ENCODE peak calls at places on chromosomes 12 and 14, in five cellular contexts. U, V, Q, F and R are unnamed samples.

GRCh38 chr12:52566847-52567291 is 6.8 kb downstream of the KRT74 start:
- DNase-seq in F (no peak), V (no peak), U (no peak), Q (no peak), R (peak; percentile 28)

GRCh38 chr12:96811083-96811482 is 96.0 kb upstream of the NEDD1 start:
- DNase-seq in Q (no peak), V (peak; percentile 28), F (no peak), U (peak; percentile 90), R (no peak)

GRCh38 chr12:105318651-105319483 is 11.6 kb upstream of the C12orf75 start:
- DNase-seq in Q (no peak), V (no peak), F (no peak), U (no peak), R (no peak)

GRCh38 chr12:94614288-94614721 is 36.1 kb downstream of the TMCC3 start:
- DNase-seq in Q (no peak), V (no peak), F (no peak), U (no peak), R (no peak)

GRCh38 chr12:52777566-52777965 is 421 bp upstream of the KRT76 start:
- DNase-seq in U (no peak), F (no peak), V (no peak), Q (no peak), R (no peak)

GRCh38 chr14:35480119-35480769 is 53.7 kb upstream of the INSM2 start:
- DNase-seq in U (peak; percentile 31), V (no peak), Q (no peak), F (no peak), R (no peak)

GRCh38 chr12:91216871-91217270 is 34.3 kb upstream of the DCN start:
- DNase-seq in F (no peak), Q (no peak), V (no peak), U (no peak), R (no peak)

GRCh38 chr12:24044973-24045703 is 95.7 kb upstream of the SOX5 start:
- DNase-seq in F (no peak), U (no peak), Q (no peak), V (no peak), R (no peak)

GRCh38 chr12:57370696-57371095 is 60.1 kb downstream of the R3HDM2 start:
- DNase-seq in Q (no peak), V (no peak), F (no peak), U (peak; percentile 11), R (no peak)

GRCh38 chr14:96648506-96649326 is 146.5 kb downstream of the PAPOLA start:
- DNase-seq in V (no peak), Q (peak; percentile 81), U (no peak), F (no peak), R (no peak)

GRCh38 chr12:42587564-42588307 is 1.8 kb downstream of the PRICKLE1 start:
- DNase-seq in Q (no peak), U (no peak), F (no peak), V (no peak), R (peak; percentile 30)

GRCh38 chr12:42585846-42586226 is 3.7 kb downstream of the PRICKLE1 start:
- DNase-seq in Q (no peak), U (no peak), F (no peak), V (no peak), R (no peak)

GRCh38 chr12:42584539-42585174 is 4.9 kb downstream of the PRICKLE1 start:
- DNase-seq in U (no peak), V (no peak), F (no peak), Q (no peak), R (peak; percentile 26)

GRCh38 chr12:42585175-42585845 is 4.2 kb downstream of the PRICKLE1 start:
- DNase-seq in U (no peak), V (no peak), Q (no peak), F (no peak), R (peak; percentile 48)

GRCh38 chr12:42586268-42586667 is 3.3 kb downstream of the PRICKLE1 start:
- DNase-seq in U (no peak), F (no peak), V (no peak), Q (no peak), R (no peak)
- TF ChIP-seq CTCF in U (peak; percentile 26), F (no peak), V (no peak), Q (no peak), R (peak; percentile 32)

GRCh38 chr12:89345830-89346740 is 6.2 kb downstream of the DUSP6 start:
- DNase-seq in Q (no peak), F (no peak), U (peak; percentile 90), V (no peak), R (no peak)
- H3K4me3 ChIP-seq in Q (no peak overlapping the region), F (no peak overlapping the region), U (peak overlapping the region; percentile 35), V (no peak overlapping the region), R (no peak overlapping the region)

GRCh38 chr12:133130038-133130807 is at the start of the genes ZNF10 and ZNF891:
- DNase-seq in Q (peak; percentile 96), F (peak; percentile 91), U (peak; percentile 98), V (peak; percentile 48), R (peak; percentile 98)
- TF ChIP-seq CTCF in Q (peak; percentile 17), F (no peak), U (no peak), V (no peak), R (no peak)

GRCh38 chr12:68612245-68612644 is 1.5 kb downstream of the RAP1B start:
- DNase-seq in Q (no peak), U (peak; percentile 46), V (no peak), F (no peak), R (no peak)

GRCh38 chr12:68612675-68613074 is 2.0 kb downstream of the RAP1B start:
- DNase-seq in Q (no peak), U (no peak), F (no peak), V (no peak), R (no peak)

GRCh38 chr12:68613209-68613904 is 2.7 kb downstream of the RAP1B start:
- DNase-seq in F (no peak), U (no peak), Q (no peak), V (no peak), R (no peak)

GRCh38 chr12:68614772-68615171 is 4.1 kb downstream of the RAP1B start:
- DNase-seq in F (no peak), V (no peak), U (no peak), Q (no peak), R (no peak)

DNA sequence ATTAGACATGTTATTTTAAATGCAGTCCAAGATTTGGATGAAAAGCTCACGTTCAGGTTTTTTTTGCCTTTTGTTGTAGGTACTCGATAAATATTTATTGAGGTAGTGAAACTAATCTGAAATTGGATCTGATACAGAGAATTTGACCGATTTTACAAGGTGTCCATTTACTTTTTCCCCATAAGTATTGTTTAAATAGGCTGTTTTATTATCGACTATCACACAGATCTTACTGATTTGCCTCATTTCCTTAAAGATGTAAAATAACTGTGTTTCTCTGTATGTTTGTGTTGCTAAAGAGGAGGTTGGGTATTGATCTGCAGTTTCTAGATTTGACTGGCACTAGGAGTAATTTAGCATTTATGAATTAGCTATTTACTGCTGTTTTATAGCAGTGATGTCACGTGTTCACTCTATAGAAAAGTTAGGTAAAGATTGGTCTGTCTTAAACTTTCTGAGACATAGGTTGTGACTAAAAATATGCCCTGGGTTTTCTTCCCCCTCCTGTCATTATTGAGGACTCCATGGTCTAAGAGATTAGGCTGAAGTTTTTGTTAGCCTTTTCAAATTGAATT is 3.5 kb downstream of the RAP1B start:
- DNase-seq in U (no peak), V (no peak), F (no peak), Q (no peak), R (no peak)
- H3K4me3 ChIP-seq in U (no peak overlapping the region), V (no peak overlapping the region), F (no peak overlapping the region), Q (no peak overlapping the region), R (no peak overlapping the region)

DNA sequence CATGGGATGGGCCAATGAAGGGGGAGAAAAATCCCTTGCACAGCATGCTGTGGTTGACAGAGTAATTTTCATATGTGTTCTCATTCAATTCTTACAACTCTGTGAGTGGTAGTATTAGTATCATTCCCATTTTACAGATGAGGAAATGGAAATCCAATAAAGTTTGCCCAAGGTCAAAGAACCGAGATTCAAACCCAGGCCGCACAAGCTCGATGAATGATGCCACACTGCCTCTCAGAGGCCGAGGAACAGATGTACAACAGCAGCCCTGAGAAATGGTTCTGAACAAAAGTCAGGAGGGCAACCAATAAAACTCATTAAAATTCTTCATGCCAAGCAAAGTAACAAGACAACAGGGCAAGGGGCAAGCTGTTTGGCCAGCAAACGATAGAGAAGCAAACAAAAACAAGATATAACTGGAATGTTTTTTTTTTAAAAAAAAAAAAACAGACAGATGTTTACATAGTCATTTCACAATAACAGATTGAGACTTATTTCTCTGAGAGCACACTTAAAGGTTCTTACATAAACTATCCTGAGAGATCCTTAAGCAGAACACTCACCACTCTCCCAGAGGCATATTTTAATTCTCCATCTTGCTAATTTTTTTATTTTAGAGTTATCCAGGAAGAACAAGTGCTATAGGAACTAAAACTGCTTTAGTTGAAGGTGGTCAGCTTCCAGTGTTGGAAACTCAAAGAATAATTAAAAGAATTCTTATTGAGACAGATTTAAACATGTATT is 85.8 kb downstream of the EXOC5 start:
- DNase-seq in V (no peak), Q (no peak), F (no peak), U (peak; percentile 18), R (peak; percentile 6)
- TF ChIP-seq CTCF in V (peak; percentile 43), Q (no peak), F (no peak), U (peak; percentile 40), R (peak; percentile 53)

GRCh38 chr14:77804592-77804991 is 4.7 kb downstream of the ADCK1 start:
- DNase-seq in U (peak; percentile 10), F (no peak), Q (no peak), V (peak; percentile 19), R (no peak)

GRCh38 chr14:77799863-77800730 is at the start of gene ADCK1:
- DNase-seq in V (peak; percentile 76), F (peak; percentile 80), U (peak; percentile 77), Q (peak; percentile 96), R (peak; percentile 92)

GRCh38 chr14:77805703-77806102 is 5.8 kb downstream of the ADCK1 start:
- DNase-seq in U (no peak), Q (no peak), F (no peak), V (no peak), R (no peak)

DNA sequence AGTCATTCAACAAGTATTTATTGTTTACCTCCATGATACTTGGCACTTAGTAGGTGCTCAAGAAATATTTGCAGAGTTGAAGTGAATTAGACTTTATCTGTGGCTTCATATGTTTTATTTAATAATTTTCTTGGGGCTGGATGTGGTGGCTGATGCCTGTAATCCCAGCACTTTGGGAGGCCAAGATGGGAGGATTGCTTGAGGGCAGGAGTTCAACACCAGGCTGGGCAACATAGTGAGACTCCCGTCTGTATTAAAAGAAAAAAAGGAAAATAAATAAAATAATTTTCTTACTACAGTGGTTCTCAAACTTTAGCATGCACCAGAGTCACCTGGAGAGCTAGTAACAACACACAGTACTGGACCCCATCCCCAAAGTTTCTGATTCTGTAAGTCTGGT is 905 bp downstream of the ADCK1 start:
- DNase-seq in U (no peak), V (no peak), F (no peak), Q (no peak), R (no peak)
- H3K4me3 ChIP-seq in U (peak overlapping the region; percentile 68), V (peak overlapping the region; percentile 66), F (peak overlapping the region; percentile 67), Q (peak overlapping the region; percentile 66), R (peak overlapping the region; percentile 79)